ENCODE peak calls at places on chromosome 17, in seven cellular contexts. I is mesendoderm, C is neuronal stem cell, R is H9, H is H1, F is IMR-90, M is trophoblast cell. X is an unnamed sample.

GRCh38 chr17:80835816-80836657 is 155.6 kb upstream of the CHMP6 start:
- DNase-seq in C (no peak), R (no peak), F (no peak), H (no peak), M (no peak), I (no peak), X (no peak)

GRCh38 chr17:34503804-34504203 is 75.6 kb upstream of the TMEM132E start:
- DNase-seq in R (no peak), H (no peak), I (no peak), M (peak), C (no peak), F (no peak), X (no peak)

GRCh38 chr17:40915199-40915661 is 22.2 kb downstream of the KRT23 start:
- DNase-seq in H (no peak), M (peak), C (no peak), F (peak), I (peak), R (no peak), X (peak)

GRCh38 chr17:76422406-76422805 is 30.5 kb downstream of the UBE2O start:
- DNase-seq in M (no peak), H (no peak), R (no peak), I (no peak), F (no peak), C (no peak), X (no peak)

GRCh38 chr17:330993-331701 is 21.5 kb downstream of the RPH3AL start:
- DNase-seq in H (no peak), C (no peak), M (peak), R (peak), F (no peak), I (peak), X (no peak)

GRCh38 chr17:9935408-9935807 is 30.3 kb upstream of the RCVRN start:
- DNase-seq in I (no peak), C (no peak), M (peak), F (no peak), H (no peak), R (no peak), X (no peak)

GRCh38 chr17:41680426-41681040 is 8.2 kb upstream of the EIF1 start:
- DNase-seq in R (no peak), H (no peak), C (no peak), F (no peak), M (no peak), I (no peak), X (no peak)

GRCh38 chr17:30091771-30092170 is 24.8 kb upstream of the NSRP1 start:
- DNase-seq in I (no peak), H (no peak), C (no peak), M (peak), R (no peak), F (peak), X (peak)

GRCh38 chr17:5526821-5527598 is 40.6 kb downstream of the MIS12 start:
- DNase-seq in H (no peak), F (peak), I (peak), C (peak), R (no peak), M (peak), X (peak)

GRCh38 chr17:45147581-45148182 is 593 bp upstream of the HEXIM1 start:
- DNase-seq in M (peak), C (peak), R (peak), I (peak), H (no peak), F (peak), X (peak)

GRCh38 chr17:45145035-45145389 is 3.3 kb upstream of the HEXIM1 start:
- DNase-seq in H (no peak), R (no peak), M (no peak), F (no peak), I (no peak), C (no peak), X (no peak)

GRCh38 chr17:45146166-45146565 is 2.1 kb upstream of the HEXIM1 start:
- DNase-seq in I (no peak), F (no peak), R (no peak), M (no peak), C (no peak), H (no peak), X (no peak)

GRCh38 chr17:45147102-45147580 is 1.1 kb upstream of the HEXIM1 start:
- DNase-seq in I (no peak), M (no peak), C (peak), R (no peak), F (peak), H (no peak), X (no peak)

GRCh38 chr17:45146616-45147101 is 1.6 kb upstream of the HEXIM1 start:
- DNase-seq in M (peak), R (peak), F (peak), I (no peak), C (no peak), H (no peak), X (peak)
- H3K23ac ChIP-seq in M (no peak), R (no peak), F (peak), I (no peak), C (no peak), H (no peak), X (no peak)

DNA sequence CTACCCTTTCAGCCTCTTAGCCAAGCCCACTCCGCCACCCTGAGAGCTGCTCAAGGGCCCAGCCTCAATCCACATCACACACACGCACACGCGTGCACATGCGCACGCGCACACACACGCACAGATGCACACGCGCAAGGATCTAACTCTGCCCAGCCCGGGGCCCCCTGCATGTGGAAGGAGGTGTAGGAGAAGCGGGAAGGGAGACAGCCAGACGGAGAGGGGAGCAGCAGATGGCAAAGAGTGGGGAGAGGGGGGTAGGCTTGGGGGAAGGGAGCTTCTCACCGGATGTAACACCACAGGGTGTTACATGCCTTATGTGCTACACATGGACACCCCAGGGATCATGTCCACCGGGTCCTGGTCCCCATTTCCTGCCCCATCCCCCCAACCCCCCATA is 15.3 kb downstream of the DLG4 start:
- DNase-seq in R (no peak), C (no peak), I (no peak), H (no peak), F (no peak), M (no peak), X (no peak)
- H3K4ac ChIP-seq in R (no peak), C (peak), I (no peak), H (no peak), F (no peak), M (no peak), X (no peak)

GRCh38 chr17:82042649-82043048 is 5.2 kb upstream of the DCXR start:
- DNase-seq in R (no peak), I (no peak), C (no peak), H (no peak), M (no peak), F (no peak), X (no peak)

GRCh38 chr17:82037889-82038195 is 345 bp upstream of the DCXR start:
- DNase-seq in H (no peak), C (no peak), I (no peak), F (no peak), R (no peak), M (no peak), X (no peak)

GRCh38 chr17:82043507-82043906 is 6.0 kb upstream of the DCXR start:
- DNase-seq in H (no peak), M (no peak), R (peak), C (no peak), I (peak), F (no peak), X (no peak)

GRCh38 chr17:82039695-82040299 is 2.3 kb upstream of the DCXR start:
- DNase-seq in F (no peak), I (no peak), H (no peak), M (no peak), R (no peak), C (no peak), X (no peak)

GRCh38 chr17:82041139-82041814 is 3.8 kb upstream of the DCXR start:
- DNase-seq in I (no peak), C (no peak), M (no peak), F (no peak), R (no peak), H (no peak), X (no peak)
- H3K18ac ChIP-seq in I (no peak), C (no peak), M (no peak), F (no peak), R (no peak), H (no peak), X (no peak)

DNA sequence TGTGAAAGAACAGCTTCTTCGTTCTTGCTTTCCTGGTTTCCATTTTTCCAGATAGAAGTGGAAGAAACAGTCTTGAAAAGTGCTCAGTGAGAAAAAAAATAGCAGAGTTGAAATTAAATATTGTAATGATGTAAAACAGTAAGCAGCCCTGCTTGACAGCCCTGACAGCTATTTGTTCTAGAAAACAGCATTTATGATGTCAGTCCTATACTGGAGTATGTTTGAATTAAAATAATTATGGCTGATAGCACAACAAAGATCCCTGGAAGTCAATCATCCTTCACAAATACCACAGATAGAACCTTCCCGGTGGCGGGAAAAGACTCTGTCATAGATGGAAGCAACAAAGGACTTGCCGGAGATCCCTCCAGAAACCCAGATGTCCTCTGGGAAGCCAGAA is 298.0 kb upstream of the TNRC6C start:
- DNase-seq in M (no peak), H (no peak), C (no peak), R (no peak), F (no peak), I (no peak), X (no peak)
- H3K23ac ChIP-seq in M (no peak), H (no peak), C (no peak), R (no peak), F (no peak), I (no peak), X (no peak)